ENCODE peak calls at places on chromosomes 16 and 17, in nine cellular contexts. N, O, X, Q, C, K, T, R and U are unnamed samples.

GRCh38 chr16:62657116-62657515 is 620.9 kb upstream of the CDH8 start:
- DNase-seq in Q (no peak), R (no peak), C (no peak), N (no peak), X (no peak), T (no peak), K (no peak), O (no peak), U (no peak)

GRCh38 chr17:10743316-10744009 is 13.6 kb upstream of the TMEM220 start:
- DNase-seq in O (peak), Q (no peak), N (no peak), C (no peak), T (no peak), K (no peak), R (no peak), X (no peak), U (no peak)

GRCh38 chr17:79789943-79790804 is 6.7 kb downstream of the CBX8 start:
- DNase-seq in X (peak), K (no peak), Q (no peak), T (no peak), C (peak), O (peak), N (no peak), R (peak), U (no peak)

GRCh38 chr17:81480140-81480917 is 32.3 kb downstream of the ACTG1 start:
- DNase-seq in T (no peak), N (no peak), Q (no peak), O (peak), X (no peak), R (no peak), K (no peak), C (no peak), U (no peak)

GRCh38 chr16:525520-526180 is 1.9 kb upstream of the CAPN15 start:
- DNase-seq in T (no peak), N (peak), C (no peak), X (no peak), K (peak), Q (no peak), O (peak), R (no peak), U (peak)

GRCh38 chr17:38554430-38555350 is 51.1 kb downstream of the SRCIN1 start:
- DNase-seq in C (no peak), K (peak), T (no peak), X (no peak), N (no peak), O (peak), R (no peak), Q (no peak), U (no peak)

GRCh38 chr17:82977586-82977985 is 101.8 kb upstream of the METRNL start:
- DNase-seq in K (no peak), C (no peak), O (no peak), Q (no peak), T (no peak), R (no peak), X (no peak), N (no peak), U (no peak)

GRCh38 chr16:12262454-12263180 is 286.1 kb downstream of the SNX29 start:
- DNase-seq in N (peak), Q (no peak), C (no peak), K (no peak), R (no peak), X (no peak), O (peak), T (no peak), U (peak)

GRCh38 chr16:4376126-4376819 is 4.6 kb downstream of the VASN start:
- DNase-seq in O (peak), N (no peak), K (no peak), R (peak), T (peak), C (peak), X (no peak), Q (peak), U (no peak)

GRCh38 chr17:38428643-38429371 is 543 bp downstream of the ARHGAP23 start:
- DNase-seq in C (peak), O (peak), K (peak), T (peak), Q (no peak), X (peak), N (no peak), R (peak), U (no peak)

GRCh38 chr16:76201385-76201784 is 75.8 kb upstream of the CNTNAP4 start:
- DNase-seq in T (no peak), C (no peak), R (no peak), N (no peak), Q (no peak), O (no peak), K (no peak), X (no peak), U (no peak)

GRCh38 chr17:27326585-27326984 is 32.7 kb downstream of the WSB1 start:
- DNase-seq in X (no peak), Q (no peak), N (no peak), C (no peak), O (no peak), K (no peak), R (no peak), T (no peak), U (no peak)

GRCh38 chr16:27102701-27103575 is 36.2 kb downstream of the C16orf82 start:
- DNase-seq in Q (no peak), X (no peak), K (no peak), T (no peak), O (no peak), N (no peak), R (no peak), C (no peak), U (no peak)

GRCh38 chr17:57195790-57196460 is 60.4 kb upstream of the MSI2 start:
- DNase-seq in K (no peak), N (no peak), O (peak), Q (no peak), C (no peak), R (no peak), X (no peak), T (no peak), U (no peak)

GRCh38 chr17:9054146-9054545 is 32.8 kb downstream of the NTN1 start:
- DNase-seq in Q (no peak), X (peak), C (peak), R (no peak), T (no peak), N (no peak), O (no peak), K (no peak), U (no peak)

GRCh38 chr16:3020604-3021448 is 658 bp downstream of the TNFRSF12A start:
- DNase-seq in O (peak), N (peak), T (peak), C (peak), X (peak), K (peak), Q (peak), R (peak), U (no peak)

GRCh38 chr16:67910162-67910561 is 17.1 kb downstream of the PSKH1 start:
- DNase-seq in C (no peak), O (peak), T (no peak), K (no peak), Q (no peak), R (no peak), N (no peak), X (no peak), U (no peak)

GRCh38 chr16:2335286-2335895 is 5.1 kb downstream of the ABCA3 start:
- DNase-seq in C (no peak), Q (no peak), X (no peak), N (no peak), T (no peak), K (no peak), R (no peak), O (no peak), U (no peak)

GRCh38 chr17:30244853-30245385 is 9.4 kb upstream of the SLC6A4 start:
- DNase-seq in Q (no peak), N (no peak), X (no peak), C (no peak), K (no peak), O (peak), T (no peak), R (peak), U (no peak)

GRCh38 chr17:73304971-73305786 is 6.6 kb downstream of the CDC42EP4 start:
- DNase-seq in N (no peak), C (peak), O (peak), T (peak), Q (peak), K (no peak), X (peak), R (peak), U (peak)

GRCh38 chr17:73308017-73308823 is 3.6 kb downstream of the CDC42EP4 start:
- DNase-seq in R (no peak), C (no peak), O (peak), T (peak), K (peak), Q (peak), N (peak), X (no peak), U (peak)

GRCh38 chr17:73304438-73304837 is 7.4 kb downstream of the CDC42EP4 start:
- DNase-seq in C (no peak), N (no peak), T (no peak), Q (no peak), R (no peak), O (peak), X (no peak), K (no peak), U (no peak)

GRCh38 chr17:73307130-73307529 is 4.7 kb downstream of the CDC42EP4 start:
- DNase-seq in X (no peak), C (no peak), K (no peak), O (no peak), R (no peak), T (no peak), Q (no peak), N (no peak), U (no peak)

GRCh38 chr17:73305845-73306836 is 5.7 kb downstream of the CDC42EP4 start:
- DNase-seq in Q (no peak), R (no peak), C (no peak), T (no peak), O (peak), K (no peak), N (no peak), X (no peak), U (no peak)
- H3K4me3 ChIP-seq in Q (no peak), R (no peak), C (no peak), T (peak), O (peak), K (no peak), N (peak), X (no peak), U (no peak)

GRCh38 chr16:84581161-84581560 is 36.7 kb downstream of the COTL1 start:
- DNase-seq in Q (no peak), X (no peak), T (no peak), K (no peak), C (no peak), N (no peak), O (no peak), R (no peak), U (no peak)
- H3K4me3 ChIP-seq in Q (no peak), X (no peak), T (no peak), K (no peak), C (no peak), N (no peak), O (no peak), R (no peak), U (no peak)

GRCh38 chr17:76268991-76269981 is 4.1 kb downstream of the UBALD2 start:
- DNase-seq in R (no peak), C (no peak), Q (no peak), X (peak), K (no peak), O (no peak), T (peak), N (no peak), U (no peak)

GRCh38 chr17:76270127-76270592 is 5.0 kb downstream of the UBALD2 start:
- DNase-seq in K (no peak), Q (no peak), X (no peak), C (no peak), T (no peak), O (no peak), R (peak), N (no peak), U (no peak)

GRCh38 chr17:76272541-76273434 is 7.6 kb downstream of the UBALD2 start:
- DNase-seq in N (no peak), X (no peak), T (no peak), R (peak), C (no peak), K (peak), Q (no peak), O (no peak), U (no peak)

GRCh38 chr17:76271669-76272540 is 6.8 kb downstream of the UBALD2 start:
- DNase-seq in K (no peak), N (no peak), T (no peak), Q (no peak), O (no peak), R (peak), C (no peak), X (peak), U (no peak)

GRCh38 chr17:76270770-76271668 is 5.9 kb downstream of the UBALD2 start:
- DNase-seq in R (peak), X (no peak), Q (no peak), K (no peak), N (no peak), O (no peak), T (no peak), C (no peak), U (no peak)
- H3K4me3 ChIP-seq in R (peak), X (no peak), Q (no peak), K (no peak), N (no peak), O (no peak), T (peak), C (no peak), U (no peak)

GRCh38 chr16:15856217-15856616 is 611 bp downstream of the MYH11 start:
- DNase-seq in T (no peak), X (no peak), Q (no peak), N (no peak), R (no peak), O (no peak), K (no peak), C (no peak), U (no peak)
- H3K4me3 ChIP-seq in T (peak), X (peak), Q (no peak), N (no peak), R (peak), O (no peak), K (no peak), C (peak), U (no peak)